ENCODE peak calls at places on chromosome 15, in seven cellular contexts. E is K562, Z is HL-60, P is HCT116, U is HepG2, T is GM12878, C is GM23338. W is an unnamed sample.

GRCh38 chr15:98771444-98772059 is 123.2 kb downstream of the IGF1R start:
- DNase-seq in T (no peak), P (no peak), Z (no peak), E (no peak), U (no peak), C (no peak), W (no peak)

GRCh38 chr15:39135989-39136388 is 444.9 kb upstream of the THBS1 start:
- DNase-seq in C (no peak), U (no peak), Z (no peak), T (no peak), P (no peak), E (no peak), W (no peak)

GRCh38 chr15:43776101-43776717 is 557 bp downstream of the ELL3 start:
- DNase-seq in U (no peak), P (no peak), Z (no peak), E (no peak), T (peak; percentile 66), C (peak; percentile 82), W (no peak)

GRCh38 chr15:64163662-64164362 is 990 bp upstream of the PPIB start:
- DNase-seq in T (no peak), P (no peak), Z (peak; percentile 81), U (peak; percentile 62), E (no peak), C (peak; percentile 33), W (no peak)

GRCh38 chr15:64596701-64597468 is 136.5 kb downstream of the ZNF609 start:
- DNase-seq in C (peak; percentile 86), P (no peak), U (no peak), E (no peak), T (no peak), Z (no peak), W (no peak)

GRCh38 chr15:63522143-63522531 is 17.7 kb downstream of the USP3 start:
- DNase-seq in U (no peak), P (no peak), C (no peak), E (no peak), Z (no peak), T (no peak), W (no peak)

GRCh38 chr15:46344906-46345305 is 710.1 kb downstream of the SQOR start:
- DNase-seq in T (no peak), E (no peak), P (no peak), Z (no peak), U (no peak), C (no peak), W (no peak)

GRCh38 chr15:68770206-68770605 is 50.5 kb downstream of the ANP32A start:
- DNase-seq in C (no peak), Z (no peak), U (no peak), T (no peak), P (no peak), E (no peak), W (no peak)

GRCh38 chr15:100945006-100945405 is 25.8 kb downstream of the LRRK1 start:
- DNase-seq in E (no peak), Z (no peak), U (no peak), T (no peak), C (no peak), P (no peak), W (no peak)

GRCh38 chr15:40097968-40098476 is 10.7 kb downstream of the BMF start:
- DNase-seq in T (no peak), E (peak; percentile 56), P (no peak), U (no peak), Z (no peak), C (peak; percentile 52), W (no peak)

GRCh38 chr15:35319354-35319753 is 226.6 kb downstream of the DPH6 start:
- DNase-seq in P (no peak), C (no peak), U (no peak), T (no peak), Z (no peak), E (no peak), W (no peak)

DNA sequence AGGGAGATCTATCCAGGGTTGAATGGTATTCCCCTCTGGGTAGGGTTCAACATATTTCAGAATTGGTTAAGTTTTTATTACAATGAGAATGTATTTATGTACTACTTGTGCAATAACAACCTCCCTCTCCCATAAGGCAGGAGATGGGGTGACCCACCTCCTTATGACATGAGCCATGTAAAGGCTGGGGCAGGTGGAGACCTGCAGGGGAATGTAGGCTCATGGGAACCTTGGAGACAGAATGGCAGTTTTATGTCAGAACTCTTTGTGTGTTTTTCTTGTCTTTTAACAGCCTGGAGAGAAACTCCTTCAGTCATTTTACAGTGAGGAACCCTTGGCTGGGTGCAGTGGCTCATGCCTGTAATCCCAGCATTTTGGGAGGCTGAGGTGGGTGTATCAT is 24.6 kb upstream of the INSYN1 start:
- DNase-seq in P (no peak), C (no peak), T (no peak), U (no peak), E (no peak), Z (no peak), W (no peak)
- TF ChIP-seq POLR2AphosphoS5 in P (no peak), C (no peak), T (no peak), U (no peak), E (no peak), Z (no peak), W (no peak)

DNA sequence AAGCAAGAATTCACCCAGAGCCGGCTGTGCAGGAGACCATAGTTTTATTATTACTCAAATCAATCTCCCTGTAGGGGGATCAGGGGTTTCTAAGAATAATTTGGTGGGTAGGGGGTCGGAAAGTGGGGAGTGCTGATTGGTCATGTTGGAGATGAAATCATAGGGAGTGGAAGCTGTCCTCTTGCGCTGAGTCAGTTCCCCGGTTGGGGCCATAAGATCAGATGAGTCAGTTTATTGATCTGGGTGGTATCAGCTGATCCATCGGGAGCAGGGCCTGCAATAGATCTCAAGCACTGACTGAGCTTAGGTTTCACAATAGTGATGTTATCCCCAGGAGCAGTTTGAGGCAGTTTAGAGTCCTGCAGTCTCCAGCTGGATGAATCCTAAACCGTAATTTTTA is 97.0 kb upstream of the SNRPN start:
- DNase-seq in P (no peak), Z (no peak), U (no peak), E (no peak), T (no peak), C (peak; percentile 60), W (no peak)
- TF ChIP-seq REST in P (no peak), Z (no peak), U (no peak), E (no peak), T (no peak), C (no peak), W (no peak)

GRCh38 chr15:88542342-88542733 is 4.1 kb downstream of the DET1 start:
- DNase-seq in T (no peak), U (no peak), Z (no peak), C (no peak), P (no peak), E (peak; percentile 37), W (no peak)
- TF ChIP-seq POLR2AphosphoS5 in T (no peak), U (no peak), Z (no peak), C (no peak), P (no peak), E (peak; percentile 39), W (no peak)

GRCh38 chr15:70259030-70259424 is 161.3 kb upstream of the TLE3 start:
- DNase-seq in T (no peak), Z (no peak), U (no peak), P (no peak), E (peak; percentile 49), C (no peak), W (no peak)
- TF ChIP-seq REST in T (no peak), Z (no peak), U (no peak), P (no peak), E (no peak), C (no peak), W (no peak)

DNA sequence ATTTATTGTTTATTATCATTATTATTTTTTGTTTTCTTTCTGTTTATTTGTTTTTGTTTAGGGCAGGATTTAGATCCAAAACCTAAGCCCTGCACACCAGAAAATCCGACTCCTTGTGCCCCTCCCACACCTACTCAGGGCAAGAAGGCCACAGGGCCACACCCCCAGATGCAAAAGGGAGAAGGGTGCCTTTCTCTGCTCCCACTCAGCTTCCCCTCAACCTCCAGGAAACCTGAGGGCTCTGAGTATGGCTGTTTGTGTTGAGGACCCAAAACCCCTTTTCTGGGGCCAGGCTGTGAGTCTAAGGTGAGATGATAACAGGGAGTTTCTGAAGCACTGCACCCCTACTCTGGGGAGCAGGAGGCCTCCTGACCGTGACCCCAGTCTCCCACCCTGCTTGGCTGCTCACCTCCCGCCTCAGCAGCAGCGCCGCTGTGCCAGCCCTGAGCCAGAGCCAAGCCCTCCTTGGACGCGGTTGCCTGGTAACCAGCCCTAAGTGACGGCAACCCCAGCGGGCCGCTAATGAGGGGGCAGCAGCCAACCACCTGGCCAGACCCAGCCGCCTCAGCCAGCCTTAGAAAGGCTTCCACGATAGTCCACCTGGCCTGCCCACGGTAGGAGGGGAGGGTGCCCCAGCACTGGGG is 6.4 kb upstream of the C15orf39 start:
- DNase-seq in P (no peak), U (no peak), C (peak; percentile 93), Z (no peak), T (no peak), E (no peak), W (no peak)
- TF ChIP-seq POLR2AphosphoS5 in P (no peak), U (no peak), C (no peak), Z (no peak), T (no peak), E (no peak), W (no peak)

DNA sequence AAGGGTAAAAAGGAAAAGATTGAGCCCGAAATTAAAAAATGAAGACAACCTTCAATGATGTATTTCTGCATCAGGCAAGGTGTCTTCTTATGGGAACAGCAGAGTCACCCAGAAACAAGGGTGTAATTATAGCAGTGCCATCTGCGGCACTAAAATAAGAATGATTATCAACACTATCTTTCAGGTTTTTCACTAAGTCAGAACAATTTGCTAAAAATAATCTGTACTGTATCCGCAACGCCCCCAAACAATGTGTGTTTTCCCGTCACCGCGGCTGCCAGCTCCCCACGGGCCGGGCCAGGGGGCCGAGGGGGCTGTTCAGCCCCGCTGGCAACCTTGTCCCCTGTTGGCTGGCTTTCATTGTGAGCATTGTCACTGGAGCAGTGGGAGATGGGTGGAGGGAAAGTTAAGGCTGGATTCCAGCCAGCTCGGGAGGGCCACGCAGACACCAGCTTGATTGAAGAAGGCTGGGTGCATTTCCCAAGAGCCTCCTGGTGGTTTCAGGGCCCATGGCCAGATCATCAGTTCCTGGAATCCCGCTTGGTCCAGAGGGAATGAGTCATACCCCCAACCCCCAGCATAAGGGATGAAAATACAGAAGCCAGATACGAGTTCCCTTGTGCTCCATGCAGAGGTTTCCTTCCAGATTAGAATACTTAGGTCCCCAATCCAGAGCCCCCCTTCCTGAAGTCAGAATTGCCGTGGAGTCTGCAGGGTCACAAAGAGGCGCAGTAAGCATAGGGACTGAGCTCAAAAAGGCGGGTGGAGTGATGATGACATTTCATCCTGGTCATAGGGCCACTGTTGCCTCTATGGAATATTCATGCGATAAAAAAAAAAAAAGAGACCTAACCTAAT is 90.2 kb upstream of the KLF13 start:
- DNase-seq in C (no peak), T (no peak), Z (no peak), U (peak; percentile 64), P (no peak), E (peak; percentile 46), W (no peak)
- TF ChIP-seq REST in C (no peak), T (no peak), Z (no peak), U (no peak), P (no peak), E (no peak), W (no peak)

W was measured in Panc1.